ENCODE peak calls at places on chromosomes 5 and 9, in six cellular contexts. One of them, this sample, is unnamed.

GRCh38 chr5:74934949-74935751 is 69.0 kb upstream of the FAM169A start:
- DNase-seq in neuronal stem cell: no peak
- DNase-seq in mesenchymal stem cell: peak; percentile 49
- DNase-seq in H1: no peak
- DNase-seq in mesendoderm: peak; percentile 78
- DNase-seq in trophoblast cell: no peak
- DNase-seq in this sample: peak; percentile 50

GRCh38 chr9:134708672-134709038 is 67.1 kb downstream of the COL5A1 start:
- DNase-seq in neuronal stem cell: no peak
- DNase-seq in mesenchymal stem cell: no peak
- DNase-seq in H1: no peak
- DNase-seq in mesendoderm: no peak
- DNase-seq in trophoblast cell: no peak
- DNase-seq in this sample: no peak

GRCh38 chr9:114889802-114890224 is 40.6 kb downstream of the TNFSF8 start:
- DNase-seq in neuronal stem cell: no peak
- DNase-seq in mesenchymal stem cell: peak; percentile 49
- DNase-seq in H1: no peak
- DNase-seq in mesendoderm: no peak
- DNase-seq in trophoblast cell: no peak
- DNase-seq in this sample: no peak

GRCh38 chr5:95921501-95921900 is 40.1 kb downstream of the ELL2 start:
- DNase-seq in neuronal stem cell: no peak
- DNase-seq in mesenchymal stem cell: no peak
- DNase-seq in H1: no peak
- DNase-seq in mesendoderm: no peak
- DNase-seq in trophoblast cell: peak; percentile 53
- DNase-seq in this sample: no peak

GRCh38 chr5:158770506-158770905 is 329.2 kb downstream of the EBF1 start:
- DNase-seq in neuronal stem cell: no peak
- DNase-seq in mesenchymal stem cell: no peak
- DNase-seq in H1: peak; percentile 7
- DNase-seq in mesendoderm: peak; percentile 67
- DNase-seq in trophoblast cell: peak; percentile 18
- DNase-seq in this sample: no peak

GRCh38 chr9:127905788-127906191 is 6.4 kb upstream of the ST6GALNAC6 start:
- DNase-seq in neuronal stem cell: no peak
- DNase-seq in mesenchymal stem cell: no peak
- DNase-seq in H1: no peak
- DNase-seq in mesendoderm: no peak
- DNase-seq in trophoblast cell: no peak
- DNase-seq in this sample: no peak

GRCh38 chr5:100708625-100709171 is 173.5 kb downstream of the FAM174A start:
- DNase-seq in neuronal stem cell: no peak
- DNase-seq in mesenchymal stem cell: no peak
- DNase-seq in H1: no peak
- DNase-seq in mesendoderm: no peak
- DNase-seq in trophoblast cell: no peak
- DNase-seq in this sample: no peak

GRCh38 chr5:3963662-3964061 is 368.0 kb downstream of the IRX1 start:
- DNase-seq in neuronal stem cell: no peak
- DNase-seq in mesenchymal stem cell: no peak
- DNase-seq in H1: no peak
- DNase-seq in mesendoderm: no peak
- DNase-seq in trophoblast cell: no peak
- DNase-seq in this sample: no peak

GRCh38 chr5:161442471-161442870 is 104.1 kb downstream of the GABRB2 start:
- DNase-seq in neuronal stem cell: no peak
- DNase-seq in mesenchymal stem cell: no peak
- DNase-seq in H1: no peak
- DNase-seq in mesendoderm: no peak
- DNase-seq in trophoblast cell: no peak
- DNase-seq in this sample: no peak

GRCh38 chr9:121631115-121631514 is 20.3 kb upstream of the DAB2IP start:
- DNase-seq in neuronal stem cell: no peak
- DNase-seq in mesenchymal stem cell: no peak
- DNase-seq in H1: no peak
- DNase-seq in mesendoderm: no peak
- DNase-seq in trophoblast cell: no peak
- DNase-seq in this sample: no peak

GRCh38 chr9:21481470-21482057 is 549 bp downstream of the IFNE start:
- DNase-seq in neuronal stem cell: no peak
- DNase-seq in mesenchymal stem cell: no peak
- DNase-seq in H1: no peak
- DNase-seq in mesendoderm: no peak
- DNase-seq in trophoblast cell: peak; percentile 54
- DNase-seq in this sample: no peak

DNA sequence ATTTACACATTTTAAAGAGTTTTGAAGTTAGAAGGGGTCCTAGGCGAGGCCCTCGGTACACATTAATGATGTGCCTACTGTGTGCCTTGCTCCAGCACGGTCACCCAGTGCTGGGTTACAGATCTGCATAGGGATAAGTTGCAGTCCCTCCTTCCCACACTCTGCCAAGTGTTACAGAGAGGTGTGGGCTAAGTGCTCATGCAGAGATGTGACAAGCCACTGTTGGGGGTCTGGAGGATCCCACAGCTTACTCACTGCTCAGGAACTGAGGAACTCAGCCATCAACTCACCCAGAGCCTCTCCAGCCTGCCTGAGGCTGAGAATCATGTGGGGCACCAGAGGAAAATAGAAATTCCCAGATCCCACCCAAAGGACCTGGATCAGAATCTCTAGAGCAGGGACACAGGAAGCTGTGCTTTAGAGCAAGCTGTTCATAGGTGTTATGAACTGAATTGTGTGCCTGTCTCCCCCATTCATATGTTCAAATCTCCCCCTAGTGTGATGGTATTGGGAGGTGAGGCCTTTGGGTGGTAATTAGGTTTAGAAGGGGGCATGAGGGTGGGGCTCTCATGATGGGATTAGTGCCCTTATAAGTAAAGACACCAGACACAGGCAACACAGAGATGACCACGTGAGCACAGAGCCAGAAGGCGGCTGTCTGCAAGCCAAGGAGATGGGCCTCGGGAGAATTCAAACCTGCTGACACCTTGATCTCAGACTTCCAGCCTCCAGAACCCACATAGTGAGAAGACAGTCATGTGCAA is 164.1 kb downstream of the HSD17B3 start:
- DNase-seq in neuronal stem cell: no peak
- DNase-seq in mesenchymal stem cell: peak; percentile 75
- DNase-seq in H1: no peak
- DNase-seq in mesendoderm: peak; percentile 64
- DNase-seq in trophoblast cell: no peak
- DNase-seq in this sample: peak; percentile 12
- H3K4me3 ChIP-seq in neuronal stem cell: no peak overlapping the region
- H3K4me3 ChIP-seq in mesenchymal stem cell: no peak overlapping the region
- H3K4me3 ChIP-seq in H1: no peak overlapping the region
- H3K4me3 ChIP-seq in mesendoderm: no peak overlapping the region
- H3K4me3 ChIP-seq in trophoblast cell: no peak overlapping the region
- H3K4me3 ChIP-seq in this sample: peak overlapping the region; percentile 35

GRCh38 chr9:6413365-6414263 is 615 bp downstream of the UHRF2 start:
- DNase-seq in neuronal stem cell: peak; percentile 18
- DNase-seq in mesenchymal stem cell: no peak
- DNase-seq in H1: no peak
- DNase-seq in mesendoderm: peak; percentile 32
- DNase-seq in trophoblast cell: peak; percentile 45
- DNase-seq in this sample: no peak

GRCh38 chr9:6414291-6414690 is 1.3 kb downstream of the UHRF2 start:
- DNase-seq in neuronal stem cell: no peak
- DNase-seq in mesenchymal stem cell: peak; percentile 65
- DNase-seq in H1: no peak
- DNase-seq in mesendoderm: no peak
- DNase-seq in trophoblast cell: peak; percentile 29
- DNase-seq in this sample: peak; percentile 50

GRCh38 chr9:6415266-6415665 is 2.3 kb downstream of the UHRF2 start:
- DNase-seq in neuronal stem cell: no peak
- DNase-seq in mesenchymal stem cell: peak; percentile 11
- DNase-seq in H1: no peak
- DNase-seq in mesendoderm: peak; percentile 19
- DNase-seq in trophoblast cell: no peak
- DNase-seq in this sample: no peak

GRCh38 chr9:6410653-6411052 is 2.3 kb upstream of the UHRF2 start:
- DNase-seq in neuronal stem cell: no peak
- DNase-seq in mesenchymal stem cell: no peak
- DNase-seq in H1: no peak
- DNase-seq in mesendoderm: no peak
- DNase-seq in trophoblast cell: no peak
- DNase-seq in this sample: no peak

GRCh38 chr9:6412572-6413364 is at the start of gene UHRF2:
- DNase-seq in neuronal stem cell: peak; percentile 97
- DNase-seq in mesenchymal stem cell: peak; percentile 97
- DNase-seq in H1: peak; percentile 95
- DNase-seq in mesendoderm: peak; percentile 99
- DNase-seq in trophoblast cell: peak; percentile 99
- DNase-seq in this sample: peak; percentile 97
- H3K4ac ChIP-seq in neuronal stem cell: peak within 1 kb of the TSS; percentile 89
- H3K4ac ChIP-seq in mesenchymal stem cell: peak within 1 kb of the TSS; percentile 99
- H3K4ac ChIP-seq in H1: peak within 1 kb of the TSS; percentile 88
- H3K4ac ChIP-seq in mesendoderm: peak within 1 kb of the TSS; percentile 100
- H3K4ac ChIP-seq in trophoblast cell: peak within 1 kb of the TSS; percentile 98
- H3K4ac ChIP-seq in this sample: peak within 1 kb of the TSS; percentile 97

GRCh38 chr5:126718246-126718868 is 58.6 kb upstream of the LMNB1 start:
- DNase-seq in neuronal stem cell: peak; percentile 23
- DNase-seq in mesenchymal stem cell: peak; percentile 9
- DNase-seq in H1: peak; percentile 3
- DNase-seq in mesendoderm: peak; percentile 99
- DNase-seq in trophoblast cell: peak; percentile 77
- DNase-seq in this sample: no peak
- H3K4me3 ChIP-seq in neuronal stem cell: no peak overlapping the region
- H3K4me3 ChIP-seq in mesenchymal stem cell: no peak overlapping the region
- H3K4me3 ChIP-seq in H1: no peak overlapping the region
- H3K4me3 ChIP-seq in mesendoderm: no peak overlapping the region
- H3K4me3 ChIP-seq in trophoblast cell: no peak overlapping the region
- H3K4me3 ChIP-seq in this sample: no peak overlapping the region

GRCh38 chr5:37370864-37371726 is at the start of gene NUP155:
- DNase-seq in neuronal stem cell: peak; percentile 87
- DNase-seq in mesenchymal stem cell: peak; percentile 95
- DNase-seq in H1: peak; percentile 96
- DNase-seq in mesendoderm: peak; percentile 99
- DNase-seq in trophoblast cell: peak; percentile 94
- DNase-seq in this sample: peak; percentile 95
- H3K4ac ChIP-seq in neuronal stem cell: no peak within 1 kb of the TSS
- H3K4ac ChIP-seq in mesenchymal stem cell: peak within 1 kb of the TSS; percentile 56
- H3K4ac ChIP-seq in H1: peak within 1 kb of the TSS; percentile 29
- H3K4ac ChIP-seq in mesendoderm: no peak within 1 kb of the TSS
- H3K4ac ChIP-seq in trophoblast cell: peak within 1 kb of the TSS; percentile 35
- H3K4ac ChIP-seq in this sample: peak within 1 kb of the TSS; percentile 79

GRCh38 chr5:139740138-139740992 is 55.2 kb upstream of the PSD2 start:
- DNase-seq in neuronal stem cell: no peak
- DNase-seq in mesenchymal stem cell: no peak
- DNase-seq in H1: no peak
- DNase-seq in mesendoderm: no peak
- DNase-seq in trophoblast cell: no peak
- DNase-seq in this sample: no peak

GRCh38 chr5:139739612-139739974 is 56.0 kb upstream of the PSD2 start:
- DNase-seq in neuronal stem cell: no peak
- DNase-seq in mesenchymal stem cell: no peak
- DNase-seq in H1: no peak
- DNase-seq in mesendoderm: no peak
- DNase-seq in trophoblast cell: no peak
- DNase-seq in this sample: no peak

GRCh38 chr5:139741823-139742172 is 53.8 kb upstream of the PSD2 start:
- DNase-seq in neuronal stem cell: no peak
- DNase-seq in mesenchymal stem cell: no peak
- DNase-seq in H1: no peak
- DNase-seq in mesendoderm: no peak
- DNase-seq in trophoblast cell: no peak
- DNase-seq in this sample: no peak

GRCh38 chr5:139742173-139742903 is 53.3 kb upstream of the PSD2 start:
- DNase-seq in neuronal stem cell: no peak
- DNase-seq in mesenchymal stem cell: no peak
- DNase-seq in H1: no peak
- DNase-seq in mesendoderm: peak; percentile 58
- DNase-seq in trophoblast cell: no peak
- DNase-seq in this sample: no peak

DNA sequence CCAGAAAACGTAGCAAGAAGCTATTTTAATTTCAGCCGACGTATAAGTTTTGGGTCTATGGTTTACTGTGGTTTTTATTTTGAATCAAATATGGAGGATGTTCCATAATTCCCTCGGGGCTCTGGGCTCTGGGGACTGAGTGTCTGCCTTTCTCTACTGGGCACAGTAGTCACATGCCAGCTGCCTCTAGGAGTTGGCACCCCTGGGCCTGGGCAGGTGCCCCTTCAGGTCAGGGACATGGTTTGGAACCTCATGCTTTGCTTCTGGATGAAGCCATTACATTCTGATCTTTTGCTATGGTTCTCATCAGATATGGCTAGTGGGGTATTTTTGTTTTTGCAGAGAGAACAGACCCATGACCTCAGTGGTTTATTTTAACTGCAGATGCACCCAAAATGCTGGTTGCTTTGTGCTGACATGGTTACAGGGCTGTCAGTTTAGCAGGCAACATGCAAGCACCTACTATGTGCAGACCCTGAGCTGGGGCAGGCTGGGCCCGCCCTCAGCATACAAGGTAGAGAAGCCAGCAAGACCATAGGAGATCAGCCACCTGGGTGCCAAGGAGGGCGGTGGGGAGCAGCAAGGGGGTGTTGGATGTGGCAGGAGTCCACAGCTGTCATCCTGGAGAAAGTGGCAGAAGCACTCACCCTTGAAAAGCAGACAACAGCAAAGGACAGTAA is 54.5 kb upstream of the PSD2 start:
- DNase-seq in neuronal stem cell: no peak
- DNase-seq in mesenchymal stem cell: no peak
- DNase-seq in H1: no peak
- DNase-seq in mesendoderm: no peak
- DNase-seq in trophoblast cell: no peak
- DNase-seq in this sample: no peak
- H3K4me3 ChIP-seq in neuronal stem cell: no peak overlapping the region
- H3K4me3 ChIP-seq in mesenchymal stem cell: no peak overlapping the region
- H3K4me3 ChIP-seq in H1: no peak overlapping the region
- H3K4me3 ChIP-seq in mesendoderm: no peak overlapping the region
- H3K4me3 ChIP-seq in trophoblast cell: no peak overlapping the region
- H3K4me3 ChIP-seq in this sample: no peak overlapping the region

This sample was measured in IMR-90.